ENCODE peak calls at places on chromosome 16, in five cellular contexts. B is stimulated activated CD4-positive, alpha-beta T cell treated with anti-CD3 and anti-CD28 coated beads, Interleukin-12 subunit alpha, Interleukin-12 subunit beta, amount 100 ng/mL, for 4 hours; F is activated gamma-delta T cell treated with Interleukin-2 at 50 U/mL for 16 hours; N is EL; O is NCI-H1048. P is an unnamed sample.

GRCh38 chr16:24980077-24980793 is 34.9 kb downstream of the ARHGAP17 start:
- DNase-seq in F (no peak), N (peak), B (no peak), O (no peak), P (no peak)

GRCh38 chr16:46843898-46844642 is 13.1 kb upstream of the C16orf87 start:
- DNase-seq in B (no peak), F (no peak), O (no peak), N (no peak), P (no peak)

GRCh38 chr16:20675488-20676267 is 21.8 kb downstream of the ACSM1 start:
- DNase-seq in N (no peak), F (no peak), O (no peak), B (peak), P (no peak)

GRCh38 chr16:3578610-3579551 is 1.7 kb upstream of the NLRC3 start:
- DNase-seq in O (no peak), N (peak), F (peak), B (peak), P (no peak)

GRCh38 chr16:84358601-84359295 is 9.6 kb upstream of the ATP2C2 start:
- DNase-seq in F (no peak), O (no peak), N (no peak), B (no peak), P (no peak)

GRCh38 chr16:27753563-27753962 is 203.6 kb downstream of the KATNIP start:
- DNase-seq in F (no peak), N (no peak), B (no peak), O (no peak), P (no peak)

GRCh38 chr16:89026121-89026612 is 49.2 kb upstream of the CBFA2T3 start:
- DNase-seq in O (no peak), F (peak), N (no peak), B (peak), P (no peak)

GRCh38 chr16:58421529-58421928 is 29.3 kb downstream of the GINS3 start:
- DNase-seq in B (no peak), F (no peak), O (no peak), N (peak), P (no peak)

GRCh38 chr16:84144301-84144858 is 597 bp downstream of the HSDL1 start:
- DNase-seq in B (peak), N (peak), O (no peak), F (peak), P (peak)

GRCh38 chr16:11966173-11966572 is 1.2 kb downstream of the TNFRSF17 start:
- DNase-seq in F (no peak), O (no peak), N (no peak), B (no peak), P (no peak)

GRCh38 chr16:57721356-57721755 is 14.2 kb upstream of the KATNB1 start:
- DNase-seq in N (no peak), F (no peak), O (no peak), B (no peak), P (no peak)

GRCh38 chr16:14489460-14489859 is 140.6 kb downstream of the PARN start:
- DNase-seq in F (no peak), O (no peak), N (no peak), B (no peak), P (no peak)

GRCh38 chr16:88810166-88810867 is 1.4 kb downstream of the APRT start:
- DNase-seq in O (no peak), B (peak), F (no peak), N (peak), P (no peak)

GRCh38 chr16:67206129-67206837 is 7.4 kb downstream of the ELMO3 start:
- DNase-seq in B (no peak), F (no peak), N (no peak), O (no peak), P (no peak)

GRCh38 chr16:51150159-51150893 is 744 bp downstream of the SALL1 start:
- DNase-seq in F (no peak), O (no peak), N (peak), B (no peak), P (peak)

GRCh38 chr16:1184156-1184868 is 31.4 kb downstream of the CACNA1H start:
- DNase-seq in N (no peak), O (no peak), B (no peak), F (no peak), P (no peak)

GRCh38 chr16:62079236-62079635 is 43.0 kb upstream of the CDH8 start:
- DNase-seq in F (no peak), B (no peak), O (no peak), N (no peak), P (no peak)

GRCh38 chr16:57310801-57311200 is 26.3 kb upstream of the PLLP start:
- DNase-seq in F (no peak), N (no peak), O (no peak), B (no peak), P (no peak)

GRCh38 chr16:70470927-70471341 is 16.5 kb downstream of the FCSK start:
- DNase-seq in N (no peak), F (no peak), O (no peak), B (no peak), P (peak)

GRCh38 chr16:1533443-1533951 is at the start of gene TMEM204:
- DNase-seq in F (peak), O (no peak), B (no peak), N (peak), P (no peak)

GRCh38 chr16:1705688-1706385 is at the start of gene MAPK8IP3:
- DNase-seq in B (peak), N (peak), O (peak), F (peak), P (peak)

GRCh38 chr16:105521-105920 is 27.5 kb downstream of the MPG start:
- DNase-seq in O (no peak), N (no peak), F (no peak), B (no peak), P (no peak)

GRCh38 chr16:66608241-66609138 is 4.0 kb downstream of the CMTM3 start:
- DNase-seq in F (peak), B (peak), N (peak), O (no peak), P (peak)

GRCh38 chr16:77057161-77057736 is 133.7 kb upstream of the MON1B start:
- DNase-seq in O (no peak), N (no peak), F (no peak), B (no peak), P (no peak)

GRCh38 chr16:75130150-75130771 is 13.7 kb upstream of the LDHD start:
- DNase-seq in B (no peak), N (no peak), O (no peak), F (no peak), P (no peak)

GRCh38 chr16:4081577-4082021 is 34.6 kb downstream of the ADCY9 start:
- DNase-seq in N (no peak), F (peak), B (peak), O (no peak), P (no peak)

GRCh38 chr16:23527961-23528634 is 17.8 kb upstream of the GGA2 start:
- DNase-seq in O (no peak), N (no peak), B (no peak), F (no peak), P (no peak)

GRCh38 chr16:80739523-80739922 is 64.9 kb downstream of the CDYL2 start:
- DNase-seq in N (no peak), B (peak), F (no peak), O (no peak), P (no peak)

P was measured in progenitor cell of endocrine pancreas.